ENCODE peak calls at places on chromosomes 3 and 15, in ten cellular contexts. Q, W, D, J, P, L, V, Z, B and C are unnamed samples. For H3K9me3, the result is how much of the 10 kb centered on the place peaks cover.

GRCh38 chr3:65666426-65667091 is 372.2 kb downstream of the MAGI1 start:
- DNase-seq in Z (no peak), B (no peak), P (no peak), Q (no peak), W (no peak), J (no peak), D (no peak), L (no peak), V (peak), C (no peak)

GRCh38 chr15:89367485-89368451 is 33.1 kb upstream of the POLG start:
- DNase-seq in Z (peak), D (no peak), B (no peak), V (no peak), P (no peak), Q (no peak), L (no peak), W (no peak), J (no peak), C (no peak)

GRCh38 chr15:66670698-66671580 is 31.1 kb upstream of the SMAD6 start:
- DNase-seq in Q (no peak), V (no peak), L (peak), W (no peak), Z (peak), B (peak), P (peak), D (no peak), J (peak), C (peak)

GRCh38 chr15:45522931-45523331 is 376 bp upstream of the SLC30A4 start:
- DNase-seq in D (no peak), J (no peak), B (no peak), L (no peak), P (no peak), Q (no peak), Z (peak), W (no peak), V (peak), C (no peak)

GRCh38 chr3:178310833-178311380 is 225.3 kb upstream of the KCNMB2 start:
- DNase-seq in V (no peak), Q (no peak), J (no peak), D (no peak), W (no peak), Z (no peak), L (no peak), B (no peak), P (no peak), C (no peak)

GRCh38 chr15:59011262-59011947 is 23.9 kb downstream of the RNF111 start:
- DNase-seq in Z (no peak), P (no peak), B (no peak), D (no peak), V (peak), Q (no peak), J (no peak), W (no peak), L (no peak), C (no peak)

GRCh38 chr3:63228677-63229076 is 49.4 kb upstream of the SYNPR start:
- DNase-seq in W (no peak), D (no peak), Q (no peak), L (peak), P (peak), B (no peak), J (no peak), Z (peak), V (peak), C (no peak)

GRCh38 chr3:52006017-52006819 is 10.5 kb upstream of the RPL29 start:
- DNase-seq in B (no peak), L (no peak), Q (no peak), J (no peak), V (no peak), Z (no peak), W (no peak), D (no peak), P (no peak), C (no peak)

GRCh38 chr3:159600291-159600690 is 388.3 kb upstream of the IL12A start:
- DNase-seq in D (no peak), B (no peak), V (no peak), W (no peak), P (no peak), L (no peak), J (no peak), Q (no peak), Z (no peak), C (no peak)

GRCh38 chr3:67804545-67804944 is 150.1 kb upstream of the SUCLG2 start:
- DNase-seq in B (no peak), D (no peak), V (no peak), W (no peak), P (no peak), J (no peak), L (no peak), Z (no peak), Q (no peak), C (no peak)

GRCh38 chr15:64379216-64379960 is 1.9 kb downstream of the PCLAF start:
- DNase-seq in B (no peak), L (no peak), V (peak), D (no peak), Z (no peak), J (no peak), Q (peak), W (no peak), P (no peak), C (no peak)

GRCh38 chr15:62392411-62392810 is 227.3 kb upstream of the C2CD4B start:
- DNase-seq in J (no peak), D (peak), B (no peak), V (peak), W (no peak), Z (peak), L (peak), P (peak), Q (no peak), C (no peak)

GRCh38 chr15:91109885-91110284 is 9.8 kb downstream of the SV2B start:
- DNase-seq in V (no peak), W (no peak), B (no peak), P (no peak), J (no peak), D (no peak), Q (no peak), L (no peak), Z (no peak), C (no peak)

GRCh38 chr3:62622553-62623174 is 249.3 kb upstream of the FEZF2 start:
- DNase-seq in L (peak), Q (no peak), B (no peak), W (no peak), D (no peak), Z (peak), J (no peak), V (peak), P (no peak), C (no peak)

GRCh38 chr3:29493109-29493508 is 212.2 kb downstream of the RBMS3 start:
- DNase-seq in B (no peak), V (no peak), Q (no peak), J (no peak), Z (no peak), L (no peak), D (no peak), W (no peak), P (no peak), C (no peak)

GRCh38 chr15:62362608-62363007 is 197.5 kb upstream of the C2CD4B start:
- DNase-seq in J (no peak), D (no peak), V (peak), W (no peak), L (no peak), Q (no peak), P (no peak), B (peak), Z (no peak), C (no peak)

GRCh38 chr15:31439328-31439727 is 112.7 kb downstream of the KLF13 start:
- DNase-seq in W (no peak), V (no peak), B (no peak), L (no peak), Q (no peak), P (no peak), J (no peak), Z (peak), D (no peak), C (no peak)

GRCh38 chr3:50503504-50503903 is at the start of gene CACNA2D2:
- DNase-seq in V (peak), D (peak), Z (peak), L (peak), W (peak), P (peak), J (peak), Q (peak), B (no peak), C (peak)

GRCh38 chr3:99970198-99970597 is 144.1 kb downstream of the FILIP1L start:
- DNase-seq in P (no peak), Z (no peak), D (no peak), Q (no peak), V (no peak), W (no peak), B (no peak), J (no peak), L (no peak), C (no peak)

GRCh38 chr3:193819117-193819978 is 226.3 kb downstream of the OPA1 start:
- DNase-seq in Q (no peak), Z (no peak), D (no peak), V (no peak), B (no peak), W (no peak), J (no peak), L (no peak), P (no peak), C (no peak)

GRCh38 chr15:25226360-25226759 is 212.5 kb downstream of the UBE3A start:
- DNase-seq in J (no peak), P (no peak), V (no peak), D (peak), L (no peak), Q (no peak), W (no peak), B (no peak), Z (no peak), C (no peak)
- H3K9me3 ChIP-seq in J (half or more), P (under half), V (under half), D (under half), L (under half), Q (under half), W (under half), B (under half), Z (under half), C (under half)

DNA sequence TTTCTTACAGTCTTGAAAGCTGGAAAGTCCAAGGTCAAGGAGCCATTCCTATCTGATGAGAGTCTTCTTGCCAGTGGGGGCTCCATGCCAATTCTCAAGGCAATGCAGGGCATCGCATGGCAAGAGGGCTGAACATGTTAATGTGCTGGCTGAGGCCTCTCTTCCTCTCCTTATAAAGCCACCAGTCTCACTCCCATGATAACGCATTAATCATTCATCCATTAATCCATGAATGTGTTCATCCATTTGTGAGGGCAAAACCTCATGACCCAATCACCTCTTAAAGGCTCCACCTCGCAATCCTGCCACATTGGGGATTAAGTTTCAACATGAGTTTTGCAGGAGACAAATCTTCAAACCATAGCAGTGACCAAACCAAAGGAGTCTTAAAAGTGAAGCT is 118.3 kb downstream of the PROS1 start:
- DNase-seq in D (no peak), B (no peak), V (no peak), J (no peak), P (no peak), L (no peak), Q (no peak), Z (no peak), W (no peak), C (no peak)
- H3K9me3 ChIP-seq in D (under half), B (under half), V (under half), J (under half), P (under half), L (under half), Q (under half), Z (under half), W (under half), C (under half)

GRCh38 chr3:44734646-44735168 is 5.3 kb downstream of the ZNF501 start:
- DNase-seq in D (no peak), Z (no peak), W (no peak), P (no peak), Q (no peak), V (no peak), J (no peak), B (no peak), L (no peak), C (no peak)

GRCh38 chr3:44729384-44729910 is at the start of gene ZNF501:
- DNase-seq in V (peak), P (peak), Q (peak), Z (no peak), W (peak), J (peak), D (peak), B (peak), L (peak), C (peak)
- H3K9me3 ChIP-seq in V (under half), P (under half), Q (under half), Z (half or more), W (half or more), J (half or more), D (half or more), B (under half), L (under half), C (half or more)

GRCh38 chr3:152973575-152973974 is 138.6 kb downstream of the P2RY1 start:
- DNase-seq in V (no peak), P (no peak), B (no peak), D (no peak), Q (no peak), W (no peak), L (no peak), Z (no peak), J (no peak), C (no peak)
- H3K9me3 ChIP-seq in V (under half), P (under half), B (under half), D (under half), Q (under half), W (under half), L (under half), Z (under half), J (under half), C (under half)

GRCh38 chr15:26537653-26538052 is 235.2 kb downstream of the GABRB3 start:
- DNase-seq in Q (no peak), Z (no peak), D (no peak), V (no peak), P (no peak), L (no peak), J (no peak), B (no peak), W (no peak), C (no peak)
- H3K9me3 ChIP-seq in Q (under half), Z (under half), D (under half), V (under half), P (under half), L (under half), J (under half), B (under half), W (under half), C (under half)

GRCh38 chr15:27427386-27427785 is 456.4 kb downstream of the GABRG3 start:
- DNase-seq in J (no peak), V (no peak), D (no peak), W (no peak), B (no peak), L (no peak), P (no peak), Z (no peak), Q (no peak), C (no peak)

GRCh38 chr15:27433604-27434003 is 462.6 kb downstream of the GABRG3 start:
- DNase-seq in D (no peak), B (no peak), W (no peak), P (no peak), Z (no peak), J (no peak), Q (no peak), V (no peak), L (no peak), C (no peak)

DNA sequence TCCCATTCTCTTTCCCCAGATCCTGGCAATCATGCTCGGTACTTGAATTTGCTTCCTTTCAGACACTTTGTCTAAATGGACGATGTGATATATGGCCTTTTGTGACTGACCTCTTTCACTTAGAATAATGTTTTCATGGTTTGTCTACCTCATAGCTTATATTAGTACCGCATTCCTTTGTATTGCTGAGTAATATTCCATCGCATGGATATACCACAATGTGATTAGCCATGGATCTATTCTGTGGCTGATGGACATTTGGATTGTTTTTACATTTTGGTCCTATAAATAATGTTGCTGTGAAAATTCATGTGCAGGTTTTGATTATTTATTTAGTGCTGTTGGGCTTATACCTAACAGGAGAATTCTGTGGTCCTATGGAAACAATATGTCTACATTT is 458.6 kb downstream of the GABRG3 start:
- DNase-seq in P (no peak), J (no peak), D (no peak), B (no peak), W (no peak), V (no peak), L (no peak), Q (no peak), Z (no peak), C (no peak)
- H3K9me3 ChIP-seq in P (under half), J (under half), D (under half), B (under half), W (under half), V (under half), L (under half), Q (under half), Z (under half), C (under half)